ENCODE peak calls at places on chromosomes 4 and X, in six cellular contexts. W is tibial artery, K is Peyer's patch, X is body of pancreas, A is heart right ventricle, F is suprapubic skin. G is an unnamed sample. For H3K4me1, the result is how much of the 10 kb centered on the place peaks cover.

GRCh38 chrX:14927391-14927790 is 54.2 kb downstream of the MOSPD2 start:
- DNase-seq in W (no peak), K (no peak), X (no peak), A (no peak), F (no peak), G (no peak)

GRCh38 chr4:186946682-186947294 is 223.1 kb upstream of the FAT1 start:
- DNase-seq in W (no peak), K (peak), X (peak), A (no peak), F (no peak), G (no peak)

GRCh38 chr4:33715996-33716395 is 2528.3 kb downstream of the ARAP2 start:
- DNase-seq in W (no peak), K (no peak), X (no peak), A (no peak), F (no peak), G (no peak)

GRCh38 chr4:176042195-176042594 is 23.4 kb upstream of the WDR17 start:
- DNase-seq in W (no peak), K (no peak), X (no peak), A (no peak), F (no peak), G (no peak)

GRCh38 chr4:110614173-110614948 is 8.5 kb downstream of the PITX2 start:
- DNase-seq in W (no peak), K (no peak), X (no peak), A (no peak), F (no peak), G (no peak)

GRCh38 chrX:152072236-152072635 is 66.1 kb downstream of the MAGEA10 start:
- DNase-seq in W (no peak), K (no peak), X (peak), A (no peak), F (no peak), G (no peak)

GRCh38 chrX:2693123-2693438 is 2.0 kb downstream of the CD99 start:
- DNase-seq in W (no peak), K (no peak), X (no peak), A (no peak), F (no peak), G (no peak)

GRCh38 chr4:6439120-6439757 is 33.2 kb downstream of the PPP2R2C start:
- DNase-seq in W (no peak), K (no peak), X (no peak), A (no peak), F (no peak), G (no peak)

GRCh38 chr4:175450446-175450845 is 361.6 kb downstream of the GPM6A start:
- DNase-seq in W (no peak), K (no peak), X (no peak), A (no peak), F (no peak), G (no peak)

GRCh38 chr4:21012851-21013331 is 312.6 kb downstream of the PACRGL start:
- DNase-seq in W (no peak), K (no peak), X (no peak), A (no peak), F (no peak), G (no peak)

GRCh38 chrX:139083191-139083590 is 371.7 kb upstream of the FGF13 start:
- DNase-seq in W (no peak), K (no peak), X (no peak), A (no peak), F (no peak), G (no peak)

GRCh38 chr4:145299380-145300076 is 119.1 kb upstream of the OTUD4 start:
- DNase-seq in W (no peak), K (no peak), X (no peak), A (no peak), F (no peak), G (no peak)

GRCh38 chrX:15960237-15960636 is 105.6 kb upstream of the AP1S2 start:
- DNase-seq in W (no peak), K (no peak), X (no peak), A (no peak), F (no peak), G (no peak)

GRCh38 chr4:169151671-169152070 is 119.1 kb downstream of the SH3RF1 start:
- DNase-seq in W (no peak), K (no peak), X (no peak), A (no peak), F (no peak), G (no peak)

GRCh38 chrX:102746134-102746584 is 25.6 kb downstream of the GPRASP3 start:
- DNase-seq in W (peak), K (peak), X (peak), A (peak), F (peak), G (no peak)

GRCh38 chr4:87973283-87974169 is 2.0 kb upstream of the SPP1 start:
- DNase-seq in W (peak), K (peak), X (peak), A (peak), F (no peak), G (no peak)

GRCh38 chrX:9530848-9531274 is 66.0 kb downstream of the TBL1X start:
- DNase-seq in W (peak), K (peak), X (peak), A (peak), F (no peak), G (peak)

GRCh38 chrX:13770013-13770412 is 35.5 kb downstream of the OFD1 start:
- DNase-seq in W (no peak), K (no peak), X (no peak), A (no peak), F (no peak), G (no peak)

GRCh38 chr4:159227984-159228383 is 125.1 kb downstream of the RAPGEF2 start:
- DNase-seq in W (peak), K (peak), X (peak), A (peak), F (peak), G (peak)

GRCh38 chr4:176360446-176360845 is 40.7 kb downstream of the SPCS3 start:
- DNase-seq in W (no peak), K (no peak), X (no peak), A (no peak), F (no peak), G (no peak)

GRCh38 chr4:8148785-8149435 is 9.7 kb downstream of the ABLIM2 start:
- DNase-seq in W (no peak), K (no peak), X (no peak), A (no peak), F (no peak), G (no peak)

GRCh38 chr4:150232029-150232428 is 153.8 kb downstream of the DCLK2 start:
- DNase-seq in W (no peak), K (no peak), X (no peak), A (peak), F (no peak), G (no peak)

GRCh38 chr4:25676221-25676620 is 20.6 kb downstream of the SLC34A2 start:
- DNase-seq in W (no peak), K (no peak), X (no peak), A (no peak), F (no peak), G (no peak)

GRCh38 chr4:88009871-88010270 is 2.4 kb downstream of the PKD2 start:
- DNase-seq in W (no peak), K (no peak), X (no peak), A (no peak), F (no peak), G (no peak)

GRCh38 chr4:40931238-40931637 is 181.5 kb downstream of the NSUN7 start:
- DNase-seq in W (no peak), K (no peak), X (no peak), A (no peak), F (peak), G (no peak)

GRCh38 chr4:141565379-141566089 is 70.8 kb upstream of the IL15 start:
- DNase-seq in W (no peak), K (no peak), X (no peak), A (no peak), F (no peak), G (no peak)

GRCh38 chr4:93646225-93646930 is 182.2 kb upstream of the ATOH1 start:
- DNase-seq in W (no peak), K (no peak), X (no peak), A (no peak), F (no peak), G (no peak)

GRCh38 chr4:82394896-82395295 is 21.1 kb upstream of the HNRNPD start:
- DNase-seq in W (no peak), K (no peak), X (no peak), A (no peak), F (no peak), G (no peak)

GRCh38 chr4:168797176-168797575 is 212.9 kb downstream of the CBR4 start:
- DNase-seq in W (no peak), K (no peak), X (no peak), A (no peak), F (no peak), G (no peak)

GRCh38 chr4:119038465-119038864 is 97.2 kb upstream of the MYOZ2 start:
- DNase-seq in W (no peak), K (no peak), X (no peak), A (no peak), F (no peak), G (no peak)

GRCh38 chrX:115023139-115023538 is 5.7 kb upstream of the IL13RA2 start:
- DNase-seq in W (no peak), K (peak), X (no peak), A (no peak), F (no peak), G (no peak)

GRCh38 chr4:4918067-4918466 is 58.6 kb downstream of the MSX1 start:
- DNase-seq in W (no peak), K (no peak), X (no peak), A (no peak), F (no peak), G (no peak)

GRCh38 chr4:61521451-61521850 is 321.3 kb downstream of the ADGRL3 start:
- DNase-seq in W (no peak), K (no peak), X (no peak), A (no peak), F (no peak), G (no peak)

GRCh38 chr4:61520688-61521160 is 320.6 kb downstream of the ADGRL3 start:
- DNase-seq in W (no peak), K (no peak), X (no peak), A (no peak), F (no peak), G (no peak)

GRCh38 chr4:61520176-61520575 is 320.1 kb downstream of the ADGRL3 start:
- DNase-seq in W (no peak), K (no peak), X (no peak), A (no peak), F (no peak), G (no peak)

GRCh38 chr4:61514991-61515390 is 314.9 kb downstream of the ADGRL3 start:
- DNase-seq in W (no peak), K (no peak), X (no peak), A (no peak), F (no peak), G (no peak)

GRCh38 chr4:61517144-61517543 is 317.0 kb downstream of the ADGRL3 start:
- DNase-seq in W (no peak), K (peak), X (no peak), A (no peak), F (no peak), G (no peak)
- TF ChIP-seq CTCF in W (no peak), K (peak), X (no peak), A (no peak), F (no peak), G (no peak)

DNA sequence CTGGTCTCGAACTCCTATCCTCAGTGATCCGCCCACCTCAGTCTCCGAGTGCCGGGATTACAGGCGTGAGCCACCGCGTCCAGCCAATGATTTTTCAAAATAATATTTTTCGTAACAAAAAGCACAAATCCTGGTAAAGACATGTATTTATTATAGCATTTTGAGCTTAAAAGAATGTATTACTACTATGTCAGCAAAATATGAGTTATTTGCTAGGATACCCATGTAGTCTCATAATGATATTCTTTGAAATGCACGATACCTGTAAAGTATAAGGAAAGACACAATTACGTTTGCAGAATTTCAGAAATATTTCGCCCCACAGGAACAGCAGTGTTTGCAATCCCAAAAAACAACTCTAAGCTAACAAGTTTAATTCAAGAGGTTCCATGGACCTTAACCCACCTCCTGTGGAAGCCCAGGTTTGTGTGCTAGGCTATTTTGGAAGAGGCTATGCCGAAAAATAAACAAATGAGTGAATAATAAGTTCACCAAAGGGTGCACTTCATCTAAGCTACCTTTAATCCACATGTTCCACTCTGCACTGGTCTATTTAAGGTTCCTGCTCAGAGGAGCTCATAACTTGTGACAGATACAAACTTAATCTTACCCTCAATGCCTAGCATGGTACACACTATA is 5.2 kb downstream of the FRYL start:
- DNase-seq in W (no peak), K (no peak), X (no peak), A (no peak), F (no peak), G (no peak)
- H3K27ac ChIP-seq in W (peak), K (no peak), X (no peak), A (peak), F (no peak), G (no peak)

DNA sequence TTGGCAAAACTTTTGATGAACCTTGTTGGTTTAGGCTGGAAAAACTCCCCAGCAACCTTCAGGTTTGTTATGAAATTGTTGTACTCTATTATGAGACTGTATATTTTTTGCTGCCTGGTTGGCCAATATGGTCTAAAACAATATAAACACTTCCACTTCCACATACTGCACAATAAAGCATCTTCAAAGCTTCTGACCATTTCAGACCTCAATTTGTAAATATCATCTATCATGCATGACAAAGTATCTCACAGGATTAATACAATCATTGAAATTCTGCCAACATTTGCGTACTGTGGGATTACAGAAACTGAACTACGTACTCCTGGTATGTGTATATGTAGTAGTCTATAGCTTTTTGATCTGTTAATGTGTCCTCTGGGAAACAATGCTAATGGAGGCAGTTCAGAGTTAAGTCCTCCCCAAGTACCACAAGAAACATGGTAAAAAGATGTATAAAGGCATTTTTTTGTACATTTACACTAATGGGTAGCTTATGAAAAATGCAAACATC is 40.4 kb downstream of the GPC4 start:
- DNase-seq in W (no peak), K (no peak), X (no peak), A (no peak), F (no peak), G (no peak)
- H3K4me1 ChIP-seq in W (under half), K (under half), X (under half), A (under half), F (under half), G (under half)

GRCh38 chr4:121199742-121200561 is 35.8 kb upstream of the TNIP3 start:
- DNase-seq in W (no peak), K (peak), X (no peak), A (no peak), F (no peak), G (no peak)
- TF ChIP-seq CTCF in W (no peak), K (no peak), X (no peak), A (no peak), F (no peak), G (no peak)

GRCh38 chr4:3709061-3709845 is 56.9 kb upstream of the ADRA2C start:
- DNase-seq in W (peak), K (no peak), X (peak), A (no peak), F (peak), G (no peak)
- H3K27ac ChIP-seq in W (peak), K (no peak), X (no peak), A (no peak), F (no peak), G (no peak)

G was measured in lung.